ENCODE peak calls at places on chromosomes 2 and 18, in eight cellular contexts. V is midbrain; L is NCI-H1436; E is sciatic nerve; M is Ammon's horn; Q is stimulated activated naive B cell treated with anti-CD40 and anti-IgM and Interleukin-4, amounts not matched to agents 10 μg/mL and 1 μg/mL and 100 μg/mL, for 72 hours; W is left ventricle myocardium superior; Y is activated CD4-positive, alpha-beta T cell treated with anti-CD3 and anti-CD28 coated beads, Interleukin-2, amount 50 U/mL, for 4 hours. P is an unnamed sample.

GRCh38 chr18:32669549-32670165 is 103.2 kb downstream of the KLHL14 start:
- DNase-seq in V (no peak), L (no peak), E (no peak), M (no peak), Q (no peak), W (peak), Y (no peak), P (no peak)

GRCh38 chr2:196535742-196536141 is 103.8 kb upstream of the CCDC150 start:
- DNase-seq in V (peak), L (no peak), E (no peak), M (no peak), Q (no peak), W (no peak), Y (no peak), P (no peak)

GRCh38 chr2:12787891-12788783 is 71.4 kb downstream of the TRIB2 start:
- DNase-seq in V (no peak), L (no peak), E (no peak), M (no peak), Q (no peak), W (no peak), Y (no peak), P (no peak)

GRCh38 chr18:23504720-23505119 is 1.4 kb downstream of the RMC1 start:
- DNase-seq in V (no peak), L (no peak), E (no peak), M (no peak), Q (peak), W (no peak), Y (no peak), P (peak)

GRCh38 chr2:46717733-46718121 is 197.9 kb downstream of the MCFD2 start:
- DNase-seq in V (no peak), L (no peak), E (no peak), M (no peak), Q (no peak), W (no peak), Y (no peak), P (no peak)

GRCh38 chr2:27572439-27572838 is 10.4 kb upstream of the ZNF512 start:
- DNase-seq in V (no peak), L (no peak), E (no peak), M (no peak), Q (no peak), W (no peak), Y (no peak), P (no peak)

GRCh38 chr18:63578357-63578958 is 8.7 kb upstream of the SERPINB13 start:
- DNase-seq in V (peak), L (peak), E (no peak), M (peak), Q (no peak), W (no peak), Y (no peak), P (peak)

GRCh38 chr18:54089749-54090459 is 134.6 kb downstream of the MBD2 start:
- DNase-seq in V (no peak), L (no peak), E (no peak), M (no peak), Q (no peak), W (no peak), Y (no peak), P (no peak)

GRCh38 chr2:148132400-148132799 is 111.5 kb downstream of the MBD5 start:
- DNase-seq in V (no peak), L (no peak), E (no peak), M (no peak), Q (no peak), W (no peak), Y (no peak), P (no peak)

GRCh38 chr2:26196683-26197418 is 24.0 kb downstream of the GAREM2 start:
- DNase-seq in V (no peak), L (no peak), E (no peak), M (no peak), Q (no peak), W (no peak), Y (no peak), P (peak)